ENCODE peak calls at places on chromosomes 12 and 14, in nine cellular contexts. V is effector memory CD8-positive, alpha-beta T cell; Q is neural crest cell; W is stimulated activated CD4-positive, alpha-beta T cell treated with anti-CD3 and anti-CD28 coated beads, TNF-alpha, amount 100 ng/mL, for 24 hours; M is activated CD4-positive, alpha-beta T cell treated with anti-CD3 and anti-CD28 coated beads for 4 hours; N is osteocyte; L is activated gamma-delta T cell; J is stromal cell of bone marrow; O is mucosa of descending colon. F is an unnamed sample.

GRCh38 chr14:24802236-24802635 is 168.2 kb upstream of the GZMB start:
- DNase-seq in V (no peak), Q (no peak), W (no peak), M (no peak), N (no peak), L (no peak), J (no peak), O (no peak), F (no peak)

GRCh38 chr12:110796952-110797351 is 49.8 kb upstream of the CCDC63 start:
- DNase-seq in V (no peak), Q (no peak), W (no peak), M (no peak), N (no peak), L (no peak), J (no peak), O (no peak), F (no peak)

GRCh38 chr12:51368640-51369517 is 22.3 kb downstream of the GALNT6 start:
- DNase-seq in V (peak), Q (no peak), W (peak), M (peak), N (no peak), L (peak), J (no peak), O (peak), F (peak)

GRCh38 chr14:69650948-69651369 is 39.6 kb downstream of the SUSD6 start:
- DNase-seq in V (no peak), Q (no peak), W (no peak), M (peak), N (no peak), L (no peak), J (no peak), O (no peak), F (no peak)

GRCh38 chr14:59900536-59900935 is 19.4 kb upstream of the LRRC9 start:
- DNase-seq in V (no peak), Q (no peak), W (no peak), M (no peak), N (no peak), L (no peak), J (no peak), O (no peak), F (no peak)

GRCh38 chr14:103545915-103546650 is 16.4 kb downstream of the BAG5 start:
- DNase-seq in V (no peak), Q (no peak), W (no peak), M (no peak), N (no peak), L (no peak), J (no peak), O (no peak), F (no peak)

GRCh38 chr12:127809236-127809635 is 457.7 kb upstream of the TMEM132C start:
- DNase-seq in V (no peak), Q (no peak), W (no peak), M (no peak), N (no peak), L (no peak), J (peak), O (no peak), F (peak)

GRCh38 chr12:53048033-53048779 is 1.7 kb upstream of the TNS2 start:
- DNase-seq in V (no peak), Q (no peak), W (no peak), M (no peak), N (peak), L (no peak), J (no peak), O (peak), F (no peak)

GRCh38 chr14:92407395-92407794 is 84.4 kb downstream of the SLC24A4 start:
- DNase-seq in V (no peak), Q (no peak), W (no peak), M (no peak), N (no peak), L (no peak), J (no peak), O (no peak), F (no peak)

GRCh38 chr14:79596531-79596930 is 614.8 kb downstream of the DIO2 start:
- DNase-seq in V (no peak), Q (no peak), W (no peak), M (no peak), N (no peak), L (no peak), J (no peak), O (no peak), F (peak)

GRCh38 chr12:128613821-128614220 is 209.9 kb downstream of the SLC15A4 start:
- DNase-seq in V (no peak), Q (no peak), W (no peak), M (no peak), N (no peak), L (no peak), J (no peak), O (no peak), F (no peak)

GRCh38 chr14:72023128-72024042 is 91.2 kb downstream of the RGS6 start:
- DNase-seq in V (no peak), Q (no peak), W (no peak), M (no peak), N (no peak), L (no peak), J (no peak), O (no peak), F (no peak)

GRCh38 chr14:67441672-67442071 is 29.7 kb upstream of the PLEK2 start:
- DNase-seq in V (no peak), Q (no peak), W (no peak), M (no peak), N (no peak), L (no peak), J (no peak), O (no peak), F (no peak)

F was measured in iris pigment epithelial cell.